ENCODE peak calls at places on chromosomes 2 and 18, in seven cellular contexts. One of them, this sample, is unnamed.

GRCh38 chr2:192286093-192286701 is 91.5 kb upstream of the TMEFF2 start:
- DNase-seq in psoas muscle: no peak
- DNase-seq in choroid plexus epithelial cell: peak; percentile 83
- DNase-seq in tibial artery: no peak
- DNase-seq in AG10803: peak; percentile 45
- DNase-seq in foreskin fibroblast: peak; percentile 37
- DNase-seq in astrocyte of the cerebellum: peak; percentile 44
- DNase-seq in this sample: peak; percentile 28

GRCh38 chr18:70207181-70207580 is 1.7 kb upstream of the RTTN start:
- DNase-seq in psoas muscle: no peak
- DNase-seq in choroid plexus epithelial cell: no peak
- DNase-seq in tibial artery: no peak
- DNase-seq in AG10803: no peak
- DNase-seq in foreskin fibroblast: no peak
- DNase-seq in astrocyte of the cerebellum: no peak
- DNase-seq in this sample: no peak

GRCh38 chr2:112750560-112750843 is 13.9 kb downstream of the CKAP2L start:
- DNase-seq in psoas muscle: no peak
- DNase-seq in choroid plexus epithelial cell: peak; percentile 43
- DNase-seq in tibial artery: no peak
- DNase-seq in AG10803: peak; percentile 46
- DNase-seq in foreskin fibroblast: no peak
- DNase-seq in astrocyte of the cerebellum: no peak
- DNase-seq in this sample: peak; percentile 23

GRCh38 chr2:111119004-111119846 is 1.5 kb upstream of the BCL2L11 start:
- DNase-seq in psoas muscle: peak; percentile 57
- DNase-seq in choroid plexus epithelial cell: peak; percentile 24
- DNase-seq in tibial artery: no peak
- DNase-seq in AG10803: no peak
- DNase-seq in foreskin fibroblast: no peak
- DNase-seq in astrocyte of the cerebellum: no peak
- DNase-seq in this sample: no peak

GRCh38 chr18:27378396-27379094 is 193.4 kb upstream of the CHST9 start:
- DNase-seq in psoas muscle: no peak
- DNase-seq in choroid plexus epithelial cell: peak; percentile 68
- DNase-seq in tibial artery: no peak
- DNase-seq in AG10803: peak; percentile 1
- DNase-seq in foreskin fibroblast: no peak
- DNase-seq in astrocyte of the cerebellum: peak; percentile 78
- DNase-seq in this sample: no peak

GRCh38 chr2:109707281-109708147 is 86.6 kb upstream of the RGPD5 start:
- DNase-seq in psoas muscle: no peak
- DNase-seq in choroid plexus epithelial cell: no peak
- DNase-seq in tibial artery: no peak
- DNase-seq in AG10803: no peak
- DNase-seq in foreskin fibroblast: no peak
- DNase-seq in astrocyte of the cerebellum: no peak
- DNase-seq in this sample: no peak

GRCh38 chr2:60707750-60708371 is 48.2 kb upstream of the PAPOLG start:
- DNase-seq in psoas muscle: no peak
- DNase-seq in choroid plexus epithelial cell: peak; percentile 53
- DNase-seq in tibial artery: no peak
- DNase-seq in AG10803: peak; percentile 33
- DNase-seq in foreskin fibroblast: peak; percentile 9
- DNase-seq in astrocyte of the cerebellum: peak; percentile 12
- DNase-seq in this sample: peak; percentile 7

GRCh38 chr18:38611036-38611964 is 1045.7 kb upstream of the CELF4 start:
- DNase-seq in psoas muscle: no peak
- DNase-seq in choroid plexus epithelial cell: no peak
- DNase-seq in tibial artery: no peak
- DNase-seq in AG10803: no peak
- DNase-seq in foreskin fibroblast: no peak
- DNase-seq in astrocyte of the cerebellum: no peak
- DNase-seq in this sample: no peak

GRCh38 chr2:130913891-130914290 is 77.2 kb downstream of the ARHGEF4 start:
- DNase-seq in psoas muscle: no peak
- DNase-seq in choroid plexus epithelial cell: no peak
- DNase-seq in tibial artery: no peak
- DNase-seq in AG10803: no peak
- DNase-seq in foreskin fibroblast: no peak
- DNase-seq in astrocyte of the cerebellum: no peak
- DNase-seq in this sample: no peak

GRCh38 chr2:239294571-239295054 is 106.2 kb downstream of the HDAC4 start:
- DNase-seq in psoas muscle: peak; percentile 51
- DNase-seq in choroid plexus epithelial cell: no peak
- DNase-seq in tibial artery: peak; percentile 27
- DNase-seq in AG10803: no peak
- DNase-seq in foreskin fibroblast: no peak
- DNase-seq in astrocyte of the cerebellum: no peak
- DNase-seq in this sample: no peak

GRCh38 chr2:10305715-10306114 is 3.0 kb downstream of the HPCAL1 start:
- DNase-seq in psoas muscle: no peak
- DNase-seq in choroid plexus epithelial cell: no peak
- DNase-seq in tibial artery: no peak
- DNase-seq in AG10803: no peak
- DNase-seq in foreskin fibroblast: no peak
- DNase-seq in astrocyte of the cerebellum: no peak
- DNase-seq in this sample: no peak

GRCh38 chr2:402721-403120 is 114.8 kb upstream of the ALKAL2 start:
- DNase-seq in psoas muscle: no peak
- DNase-seq in choroid plexus epithelial cell: no peak
- DNase-seq in tibial artery: no peak
- DNase-seq in AG10803: no peak
- DNase-seq in foreskin fibroblast: no peak
- DNase-seq in astrocyte of the cerebellum: no peak
- DNase-seq in this sample: no peak

GRCh38 chr2:233700028-233700635 is 7.4 kb downstream of the UGT1A6 start:
- DNase-seq in psoas muscle: no peak
- DNase-seq in choroid plexus epithelial cell: peak; percentile 53
- DNase-seq in tibial artery: no peak
- DNase-seq in AG10803: peak; percentile 17
- DNase-seq in foreskin fibroblast: no peak
- DNase-seq in astrocyte of the cerebellum: no peak
- DNase-seq in this sample: peak; percentile 96

GRCh38 chr2:178550352-178550751 is 70.1 kb downstream of the PLEKHA3 start:
- DNase-seq in psoas muscle: no peak
- DNase-seq in choroid plexus epithelial cell: no peak
- DNase-seq in tibial artery: no peak
- DNase-seq in AG10803: no peak
- DNase-seq in foreskin fibroblast: no peak
- DNase-seq in astrocyte of the cerebellum: no peak
- DNase-seq in this sample: no peak

GRCh38 chr2:113886479-113887383 is 3.2 kb upstream of the ACTR3 start:
- DNase-seq in psoas muscle: no peak
- DNase-seq in choroid plexus epithelial cell: peak; percentile 86
- DNase-seq in tibial artery: peak; percentile 44
- DNase-seq in AG10803: peak; percentile 92
- DNase-seq in foreskin fibroblast: peak; percentile 95
- DNase-seq in astrocyte of the cerebellum: peak; percentile 40
- DNase-seq in this sample: peak; percentile 67

GRCh38 chr2:11234309-11234708 is 79.0 kb downstream of the SLC66A3 start:
- DNase-seq in psoas muscle: no peak
- DNase-seq in choroid plexus epithelial cell: peak; percentile 45
- DNase-seq in tibial artery: no peak
- DNase-seq in AG10803: peak; percentile 8
- DNase-seq in foreskin fibroblast: no peak
- DNase-seq in astrocyte of the cerebellum: no peak
- DNase-seq in this sample: no peak

GRCh38 chr2:41994177-41994576 is 53.6 kb upstream of the PKDCC start:
- DNase-seq in psoas muscle: no peak
- DNase-seq in choroid plexus epithelial cell: no peak
- DNase-seq in tibial artery: no peak
- DNase-seq in AG10803: peak; percentile 93
- DNase-seq in foreskin fibroblast: peak; percentile 65
- DNase-seq in astrocyte of the cerebellum: no peak
- DNase-seq in this sample: peak; percentile 93

GRCh38 chr2:181025004-181025403 is 44.6 kb downstream of the UBE2E3 start:
- DNase-seq in psoas muscle: no peak
- DNase-seq in choroid plexus epithelial cell: peak; percentile 29
- DNase-seq in tibial artery: no peak
- DNase-seq in AG10803: no peak
- DNase-seq in foreskin fibroblast: no peak
- DNase-seq in astrocyte of the cerebellum: peak; percentile 19
- DNase-seq in this sample: no peak

GRCh38 chr2:188122983-188123382 is 168.7 kb upstream of the GULP1 start:
- DNase-seq in psoas muscle: no peak
- DNase-seq in choroid plexus epithelial cell: no peak
- DNase-seq in tibial artery: no peak
- DNase-seq in AG10803: no peak
- DNase-seq in foreskin fibroblast: no peak
- DNase-seq in astrocyte of the cerebellum: no peak
- DNase-seq in this sample: no peak

DNA sequence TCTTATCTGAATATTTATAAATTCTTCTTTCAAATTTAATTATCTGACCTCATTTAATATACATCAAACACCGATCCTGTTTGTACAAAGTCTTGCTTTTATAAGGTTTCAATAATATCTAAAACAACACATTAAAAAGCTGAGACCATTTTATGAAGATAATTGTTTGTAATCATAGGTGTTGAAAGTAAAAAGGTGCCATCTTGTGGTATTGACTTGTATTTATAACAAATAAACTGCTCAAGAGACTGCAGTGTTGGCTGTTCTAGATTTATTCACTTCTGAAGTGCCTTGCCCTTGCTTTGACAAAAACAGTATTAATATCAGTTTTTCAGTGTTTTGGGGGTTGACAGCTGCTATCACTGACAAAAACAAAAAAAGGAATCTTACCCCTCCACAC is 286.8 kb upstream of the HNMT start:
- DNase-seq in psoas muscle: no peak
- DNase-seq in choroid plexus epithelial cell: no peak
- DNase-seq in tibial artery: no peak
- DNase-seq in AG10803: no peak
- DNase-seq in foreskin fibroblast: no peak
- DNase-seq in astrocyte of the cerebellum: no peak
- DNase-seq in this sample: no peak
- TF ChIP-seq CTCF in psoas muscle: no peak
- TF ChIP-seq CTCF in choroid plexus epithelial cell: no peak
- TF ChIP-seq CTCF in tibial artery: no peak
- TF ChIP-seq CTCF in AG10803: no peak
- TF ChIP-seq CTCF in foreskin fibroblast: no peak
- TF ChIP-seq CTCF in astrocyte of the cerebellum: no peak
- TF ChIP-seq CTCF in this sample: no peak

GRCh38 chr2:7429733-7430132 is 512.5 kb downstream of the RNF144A start:
- DNase-seq in psoas muscle: no peak
- DNase-seq in choroid plexus epithelial cell: no peak
- DNase-seq in tibial artery: no peak
- DNase-seq in AG10803: no peak
- DNase-seq in foreskin fibroblast: no peak
- DNase-seq in astrocyte of the cerebellum: no peak
- DNase-seq in this sample: no peak

GRCh38 chr2:7432426-7432825 is 515.2 kb downstream of the RNF144A start:
- DNase-seq in psoas muscle: no peak
- DNase-seq in choroid plexus epithelial cell: no peak
- DNase-seq in tibial artery: no peak
- DNase-seq in AG10803: no peak
- DNase-seq in foreskin fibroblast: no peak
- DNase-seq in astrocyte of the cerebellum: no peak
- DNase-seq in this sample: no peak

GRCh38 chr2:7430421-7430868 is 513.2 kb downstream of the RNF144A start:
- DNase-seq in psoas muscle: no peak
- DNase-seq in choroid plexus epithelial cell: no peak
- DNase-seq in tibial artery: no peak
- DNase-seq in AG10803: no peak
- DNase-seq in foreskin fibroblast: no peak
- DNase-seq in astrocyte of the cerebellum: no peak
- DNase-seq in this sample: no peak

GRCh38 chr2:7428444-7429204 is 511.4 kb downstream of the RNF144A start:
- DNase-seq in psoas muscle: no peak
- DNase-seq in choroid plexus epithelial cell: no peak
- DNase-seq in tibial artery: no peak
- DNase-seq in AG10803: no peak
- DNase-seq in foreskin fibroblast: no peak
- DNase-seq in astrocyte of the cerebellum: no peak
- DNase-seq in this sample: no peak

DNA sequence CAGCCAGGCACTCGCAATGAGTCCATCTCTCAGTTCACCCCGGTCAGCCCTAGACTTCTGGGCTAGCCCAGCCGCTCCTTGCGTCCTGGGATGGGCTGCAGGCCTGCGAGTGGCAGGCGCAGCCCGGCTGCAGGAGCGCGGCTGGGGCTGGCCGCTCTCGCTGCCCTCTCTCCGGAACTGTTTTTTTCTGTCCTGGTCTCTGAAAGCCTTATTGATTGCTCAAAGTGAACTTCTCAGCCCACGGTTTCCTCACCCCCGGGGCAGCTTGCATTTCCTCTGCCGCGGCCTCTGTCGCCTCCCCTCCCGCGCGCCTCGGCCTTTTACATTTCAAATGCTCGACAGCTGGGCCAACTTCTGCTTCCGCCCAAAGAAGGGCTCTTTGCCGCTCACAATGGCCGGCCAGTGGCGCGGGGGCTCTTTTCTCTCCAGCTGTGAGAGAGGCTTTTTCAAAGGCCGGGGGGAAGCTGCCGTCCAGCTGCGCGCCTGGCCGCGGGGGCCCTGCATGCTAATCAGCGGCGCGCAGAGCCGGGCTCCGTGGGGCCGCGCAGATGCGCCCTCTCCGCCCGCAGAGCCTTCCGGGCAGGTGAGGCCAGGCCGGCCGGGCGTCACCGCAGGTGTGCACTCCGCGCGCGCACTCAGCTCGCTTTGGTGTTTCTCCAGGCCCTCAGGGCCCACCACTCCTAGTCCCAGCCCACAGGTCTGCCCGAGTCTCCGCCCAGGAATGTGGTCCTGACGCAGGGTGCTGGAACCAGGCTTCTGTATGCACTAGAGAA is 513.8 kb downstream of the RNF144A start:
- DNase-seq in psoas muscle: peak; percentile 63
- DNase-seq in choroid plexus epithelial cell: no peak
- DNase-seq in tibial artery: peak; percentile 46
- DNase-seq in AG10803: no peak
- DNase-seq in foreskin fibroblast: no peak
- DNase-seq in astrocyte of the cerebellum: no peak
- DNase-seq in this sample: no peak
- H3K4me3 ChIP-seq in psoas muscle: peak overlapping the region; percentile 52
- H3K4me3 ChIP-seq in choroid plexus epithelial cell: no peak overlapping the region
- H3K4me3 ChIP-seq in tibial artery: peak overlapping the region; percentile 43
- H3K4me3 ChIP-seq in AG10803: no peak overlapping the region
- H3K4me3 ChIP-seq in foreskin fibroblast: no peak overlapping the region
- H3K4me3 ChIP-seq in astrocyte of the cerebellum: peak overlapping the region; percentile 28
- H3K4me3 ChIP-seq in this sample: no peak overlapping the region

GRCh38 chr2:238160206-238161129 is 1.7 kb downstream of the ERFE start:
- DNase-seq in psoas muscle: peak; percentile 57
- DNase-seq in choroid plexus epithelial cell: no peak
- DNase-seq in tibial artery: peak; percentile 16
- DNase-seq in AG10803: no peak
- DNase-seq in foreskin fibroblast: no peak
- DNase-seq in astrocyte of the cerebellum: no peak
- DNase-seq in this sample: no peak
- TF ChIP-seq CTCF in psoas muscle: peak; percentile 8
- TF ChIP-seq CTCF in choroid plexus epithelial cell: peak; percentile 30
- TF ChIP-seq CTCF in tibial artery: no peak
- TF ChIP-seq CTCF in AG10803: no peak
- TF ChIP-seq CTCF in foreskin fibroblast: no peak
- TF ChIP-seq CTCF in astrocyte of the cerebellum: peak; percentile 19
- TF ChIP-seq CTCF in this sample: no peak

DNA sequence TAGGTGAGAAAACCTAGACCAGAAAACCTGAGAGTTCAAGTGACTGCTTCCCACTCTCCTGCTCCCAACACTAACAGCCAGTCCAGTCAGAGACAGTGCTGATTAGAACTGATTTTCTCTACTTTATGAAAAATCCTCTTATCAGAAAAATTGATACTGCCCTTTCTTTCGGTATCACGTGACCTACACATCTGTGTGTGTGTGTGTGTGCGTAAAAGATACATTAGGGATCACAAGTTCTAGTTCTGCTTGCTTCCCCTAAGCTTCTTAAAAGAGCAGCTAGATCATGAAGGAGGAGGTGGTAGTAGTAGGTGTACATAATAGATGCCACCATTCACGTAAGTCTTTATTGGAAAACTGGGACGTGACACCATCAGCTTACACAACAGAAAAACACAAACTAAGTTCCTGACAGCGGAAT is 1.5 kb downstream of the ARL5A start:
- DNase-seq in psoas muscle: no peak
- DNase-seq in choroid plexus epithelial cell: peak; percentile 23
- DNase-seq in tibial artery: no peak
- DNase-seq in AG10803: peak; percentile 13
- DNase-seq in foreskin fibroblast: no peak
- DNase-seq in astrocyte of the cerebellum: no peak
- DNase-seq in this sample: no peak
- H3K4me3 ChIP-seq in psoas muscle: peak overlapping the region; percentile 87
- H3K4me3 ChIP-seq in choroid plexus epithelial cell: peak overlapping the region; percentile 87
- H3K4me3 ChIP-seq in tibial artery: peak overlapping the region; percentile 90
- H3K4me3 ChIP-seq in AG10803: peak overlapping the region; percentile 93
- H3K4me3 ChIP-seq in foreskin fibroblast: peak overlapping the region; percentile 92
- H3K4me3 ChIP-seq in astrocyte of the cerebellum: peak overlapping the region; percentile 90
- H3K4me3 ChIP-seq in this sample: peak overlapping the region; percentile 81

This sample was measured in AG09309.